ENCODE peak calls at places on chromosomes 13 and 19, in five cellular contexts. One of them, this sample, is unnamed.

GRCh38 chr19:10254244-10254643 is 2.2 kb downstream of the MRPL4 start:
- DNase-seq in GM13976: no peak
- DNase-seq in iPS-NIHi11: no peak
- DNase-seq in immature natural killer cell: no peak
- DNase-seq in small intestine: no peak
- DNase-seq in this sample: no peak

GRCh38 chr13:113584870-113585671 is 518 bp downstream of the TFDP1 start:
- DNase-seq in small intestine: peak; percentile 18
- DNase-seq in immature natural killer cell: peak; percentile 12
- DNase-seq in iPS-NIHi11: peak; percentile 53
- DNase-seq in GM13976: peak; percentile 76
- DNase-seq in this sample: peak; percentile 24

GRCh38 chr13:99150575-99151370 is 49.9 kb upstream of the UBAC2 start:
- DNase-seq in small intestine: no peak
- DNase-seq in GM13976: no peak
- DNase-seq in iPS-NIHi11: no peak
- DNase-seq in immature natural killer cell: no peak
- DNase-seq in this sample: no peak

GRCh38 chr13:32116210-32116609 is 84.6 kb downstream of the FRY start:
- DNase-seq in GM13976: peak; percentile 15
- DNase-seq in iPS-NIHi11: no peak
- DNase-seq in small intestine: no peak
- DNase-seq in immature natural killer cell: no peak
- DNase-seq in this sample: no peak

GRCh38 chr13:106348032-106348431 is 187.4 kb downstream of the EFNB2 start:
- DNase-seq in iPS-NIHi11: no peak
- DNase-seq in GM13976: no peak
- DNase-seq in immature natural killer cell: no peak
- DNase-seq in small intestine: no peak
- DNase-seq in this sample: no peak

GRCh38 chr19:10749435-10750384 is 31.8 kb downstream of the DNM2 start:
- DNase-seq in small intestine: peak; percentile 93
- DNase-seq in immature natural killer cell: no peak
- DNase-seq in GM13976: no peak
- DNase-seq in iPS-NIHi11: no peak
- DNase-seq in this sample: peak; percentile 92

GRCh38 chr13:106874308-106874707 is 306.4 kb upstream of the ARGLU1 start:
- DNase-seq in small intestine: no peak
- DNase-seq in immature natural killer cell: no peak
- DNase-seq in GM13976: no peak
- DNase-seq in iPS-NIHi11: no peak
- DNase-seq in this sample: no peak

GRCh38 chr13:75482070-75482819 is at the start of gene TBC1D4:
- DNase-seq in iPS-NIHi11: peak; percentile 80
- DNase-seq in immature natural killer cell: peak; percentile 62
- DNase-seq in GM13976: peak; percentile 85
- DNase-seq in small intestine: peak; percentile 82
- DNase-seq in this sample: peak; percentile 89

GRCh38 chr19:2813235-2814160 is 6.2 kb upstream of the ZNF554 start:
- DNase-seq in immature natural killer cell: no peak
- DNase-seq in iPS-NIHi11: peak; percentile 19
- DNase-seq in small intestine: no peak
- DNase-seq in GM13976: no peak
- DNase-seq in this sample: no peak

GRCh38 chr19:3188627-3189596 is 3.2 kb downstream of the NCLN start:
- DNase-seq in GM13976: no peak
- DNase-seq in immature natural killer cell: no peak
- DNase-seq in iPS-NIHi11: no peak
- DNase-seq in small intestine: peak; percentile 98
- DNase-seq in this sample: peak; percentile 93

GRCh38 chr13:67200183-67200582 is 30.0 kb downstream of the PCDH9 start:
- DNase-seq in small intestine: no peak
- DNase-seq in immature natural killer cell: no peak
- DNase-seq in GM13976: no peak
- DNase-seq in iPS-NIHi11: no peak
- DNase-seq in this sample: no peak

GRCh38 chr13:48536851-48537250 is 4.0 kb upstream of the RCBTB2 start:
- DNase-seq in GM13976: no peak
- DNase-seq in immature natural killer cell: no peak
- DNase-seq in iPS-NIHi11: no peak
- DNase-seq in small intestine: no peak
- DNase-seq in this sample: no peak

GRCh38 chr19:34676697-34677385 is at the start of gene SCGB2B2:
- DNase-seq in iPS-NIHi11: peak; percentile 76
- DNase-seq in GM13976: peak; percentile 54
- DNase-seq in small intestine: no peak
- DNase-seq in immature natural killer cell: no peak
- DNase-seq in this sample: no peak

GRCh38 chr13:23323946-23324709 is 109.4 kb downstream of the SACS start:
- DNase-seq in immature natural killer cell: no peak
- DNase-seq in small intestine: no peak
- DNase-seq in GM13976: no peak
- DNase-seq in iPS-NIHi11: no peak
- DNase-seq in this sample: no peak

GRCh38 chr19:50460161-50460765 is 16.0 kb upstream of the EMC10 start:
- DNase-seq in immature natural killer cell: no peak
- DNase-seq in small intestine: no peak
- DNase-seq in GM13976: peak; percentile 89
- DNase-seq in iPS-NIHi11: no peak
- DNase-seq in this sample: no peak

GRCh38 chr19:58374200-58374599 is 6.6 kb downstream of the ZNF837 start:
- DNase-seq in immature natural killer cell: no peak
- DNase-seq in small intestine: no peak
- DNase-seq in GM13976: no peak
- DNase-seq in iPS-NIHi11: no peak
- DNase-seq in this sample: no peak

GRCh38 chr19:48351341-48351752 is 12.4 kb downstream of the TMEM143 start:
- DNase-seq in GM13976: peak; percentile 84
- DNase-seq in immature natural killer cell: peak; percentile 64
- DNase-seq in iPS-NIHi11: peak; percentile 90
- DNase-seq in small intestine: peak; percentile 76
- DNase-seq in this sample: peak; percentile 87

GRCh38 chr19:33048806-33049676 is 15.6 kb downstream of the RHPN2 start:
- DNase-seq in GM13976: no peak
- DNase-seq in immature natural killer cell: no peak
- DNase-seq in small intestine: peak; percentile 76
- DNase-seq in iPS-NIHi11: no peak
- DNase-seq in this sample: no peak

GRCh38 chr13:50421457-50422130 is 406.4 kb downstream of the KCNRG start:
- DNase-seq in small intestine: peak; percentile 43
- DNase-seq in iPS-NIHi11: no peak
- DNase-seq in immature natural killer cell: no peak
- DNase-seq in GM13976: no peak
- DNase-seq in this sample: no peak

GRCh38 chr13:100722517-100722916 is 47.9 kb upstream of the TMTC4 start:
- DNase-seq in GM13976: no peak
- DNase-seq in immature natural killer cell: no peak
- DNase-seq in small intestine: no peak
- DNase-seq in iPS-NIHi11: peak; percentile 29
- DNase-seq in this sample: no peak

GRCh38 chr13:113029487-113030258 is 60.7 kb downstream of the MCF2L start:
- DNase-seq in iPS-NIHi11: peak; percentile 88
- DNase-seq in immature natural killer cell: peak; percentile 12
- DNase-seq in small intestine: peak; percentile 14
- DNase-seq in GM13976: peak; percentile 77
- DNase-seq in this sample: peak; percentile 56

GRCh38 chr13:100811906-100812305 is 137.3 kb upstream of the TMTC4 start:
- DNase-seq in iPS-NIHi11: no peak
- DNase-seq in GM13976: no peak
- DNase-seq in immature natural killer cell: no peak
- DNase-seq in small intestine: no peak
- DNase-seq in this sample: no peak

GRCh38 chr19:17311455-17312248 is 2.3 kb downstream of the DDA1 start:
- DNase-seq in iPS-NIHi11: peak; percentile 15
- DNase-seq in GM13976: no peak
- DNase-seq in immature natural killer cell: no peak
- DNase-seq in small intestine: no peak
- DNase-seq in this sample: no peak

GRCh38 chr19:18433735-18434398 is 4.1 kb downstream of the ISYNA1 start:
- DNase-seq in immature natural killer cell: no peak
- DNase-seq in small intestine: no peak
- DNase-seq in GM13976: no peak
- DNase-seq in iPS-NIHi11: peak; percentile 50
- DNase-seq in this sample: no peak

GRCh38 chr13:96089749-96090239 is at the start of gene HS6ST3:
- DNase-seq in small intestine: no peak
- DNase-seq in immature natural killer cell: no peak
- DNase-seq in iPS-NIHi11: peak; percentile 81
- DNase-seq in GM13976: peak; percentile 50
- DNase-seq in this sample: no peak

GRCh38 chr13:25310891-25311290 is 9.5 kb downstream of the NUP58 start:
- DNase-seq in iPS-NIHi11: no peak
- DNase-seq in immature natural killer cell: no peak
- DNase-seq in GM13976: no peak
- DNase-seq in small intestine: no peak
- DNase-seq in this sample: no peak

GRCh38 chr19:51882518-51882917 is 5.2 kb downstream of the ZNF577 start:
- DNase-seq in small intestine: no peak
- DNase-seq in immature natural killer cell: no peak
- DNase-seq in GM13976: no peak
- DNase-seq in iPS-NIHi11: no peak
- DNase-seq in this sample: no peak

GRCh38 chr13:106599875-106600797 is 32.2 kb upstream of the ARGLU1 start:
- DNase-seq in small intestine: no peak
- DNase-seq in immature natural killer cell: no peak
- DNase-seq in GM13976: no peak
- DNase-seq in iPS-NIHi11: no peak
- DNase-seq in this sample: peak; percentile 32

GRCh38 chr13:50894042-50894441 is 15.5 kb upstream of the RNASEH2B start:
- DNase-seq in immature natural killer cell: no peak
- DNase-seq in small intestine: no peak
- DNase-seq in iPS-NIHi11: no peak
- DNase-seq in GM13976: no peak
- DNase-seq in this sample: no peak

GRCh38 chr13:93628136-93628535 is 401.5 kb downstream of the GPC6 start:
- DNase-seq in small intestine: no peak
- DNase-seq in immature natural killer cell: no peak
- DNase-seq in iPS-NIHi11: no peak
- DNase-seq in GM13976: no peak
- DNase-seq in this sample: no peak

GRCh38 chr13:59865398-59865797 is 298.3 kb downstream of the DIAPH3 start:
- DNase-seq in small intestine: no peak
- DNase-seq in GM13976: no peak
- DNase-seq in iPS-NIHi11: no peak
- DNase-seq in immature natural killer cell: no peak
- DNase-seq in this sample: no peak

GRCh38 chr13:56670563-56670962 is 470.2 kb upstream of the PRR20A start:
- DNase-seq in immature natural killer cell: no peak
- DNase-seq in GM13976: no peak
- DNase-seq in iPS-NIHi11: no peak
- DNase-seq in small intestine: no peak
- DNase-seq in this sample: no peak

GRCh38 chr19:49361438-49362047 is 673 bp downstream of the TEAD2 start:
- DNase-seq in immature natural killer cell: no peak
- DNase-seq in iPS-NIHi11: peak; percentile 92
- DNase-seq in GM13976: no peak
- DNase-seq in small intestine: peak; percentile 47
- DNase-seq in this sample: peak; percentile 88

GRCh38 chr19:3743486-3743885 is 18.0 kb downstream of the APBA3 start:
- DNase-seq in small intestine: no peak
- DNase-seq in iPS-NIHi11: no peak
- DNase-seq in immature natural killer cell: no peak
- DNase-seq in GM13976: no peak
- DNase-seq in this sample: no peak

GRCh38 chr19:20413705-20414104 is 151.9 kb downstream of the ZNF737 start:
- DNase-seq in immature natural killer cell: no peak
- DNase-seq in small intestine: no peak
- DNase-seq in iPS-NIHi11: no peak
- DNase-seq in GM13976: no peak
- DNase-seq in this sample: no peak

This sample was measured in colonic mucosa.